ENCODE peak calls at places on chromosomes 16 and 17, in seven cellular contexts. J is HFF-Myc, X is cardiac fibroblast, T is stomach, A is GM12865, Y is retinal pigment epithelial cell, Q is ascending aorta. H is an unnamed sample.
A peak's percentile ranks its signal among the peaks of the same experiment; 100 is the strongest.

GRCh38 chr17:51258756-51259573 is 884 bp downstream of the MBTD1 start:
- DNase-seq in X (peak; percentile 9), A (peak; percentile 20), Y (no peak), T (no peak), Q (no peak), J (no peak), H (no peak)

GRCh38 chr16:87086575-87086974 is 230.6 kb downstream of the C16orf95 start:
- DNase-seq in A (no peak), X (peak; percentile 53), Q (no peak), T (no peak), Y (no peak), J (peak; percentile 26), H (no peak)

GRCh38 chr16:80723091-80723490 is 81.3 kb downstream of the CDYL2 start:
- DNase-seq in T (peak; percentile 47), X (no peak), J (no peak), Q (no peak), Y (no peak), A (no peak), H (no peak)

GRCh38 chr17:40935624-40936023 is 1.8 kb downstream of the KRT23 start:
- DNase-seq in Y (no peak), Q (no peak), A (no peak), X (no peak), T (no peak), J (no peak), H (no peak)

GRCh38 chr16:57204675-57205074 is 18.5 kb downstream of the RSPRY1 start:
- DNase-seq in Q (no peak), Y (no peak), T (no peak), J (no peak), A (no peak), X (no peak), H (no peak)

GRCh38 chr17:1627987-1628855 is at the start of gene SLC43A2:
- DNase-seq in X (peak; percentile 74), T (peak; percentile 84), Y (no peak), J (no peak), Q (peak; percentile 87), A (peak; percentile 91), H (peak; percentile 72)

GRCh38 chr17:64378890-64379354 is 11.7 kb downstream of the PECAM1 start:
- DNase-seq in J (no peak), X (peak; percentile 25), A (peak; percentile 86), Y (no peak), Q (no peak), T (peak; percentile 32), H (no peak)

GRCh38 chr16:81697321-81697885 is 81.7 kb upstream of the PLCG2 start:
- DNase-seq in T (peak; percentile 65), X (peak; percentile 67), J (no peak), Q (no peak), Y (no peak), A (peak; percentile 76), H (peak; percentile 46)

GRCh38 chr16:63617047-63617989 is 1504.5 kb downstream of the CDH11 start:
- DNase-seq in Q (no peak), A (no peak), J (no peak), Y (no peak), X (no peak), T (no peak), H (no peak)

GRCh38 chr17:79233916-79234551 is 159.4 kb downstream of the ENGASE start:
- DNase-seq in J (no peak), A (no peak), Y (no peak), T (no peak), X (no peak), Q (no peak), H (no peak)

GRCh38 chr17:39404542-39405378 is 3.3 kb upstream of the FBXL20 start:
- DNase-seq in T (no peak), Y (peak; percentile 32), A (peak; percentile 16), X (peak; percentile 91), Q (no peak), J (peak; percentile 35), H (peak; percentile 75)

GRCh38 chr16:88772871-88773811 is 11.9 kb downstream of the PIEZO1 start:
- DNase-seq in Y (no peak), Q (peak; percentile 82), J (peak; percentile 86), X (peak; percentile 84), A (no peak), T (no peak), H (peak; percentile 81)

GRCh38 chr16:70437017-70437581 is 1.8 kb downstream of the ST3GAL2 start:
- DNase-seq in Q (no peak), T (no peak), X (peak; percentile 66), Y (no peak), A (peak; percentile 41), J (peak; percentile 92), H (no peak)

GRCh38 chr16:17251496-17251895 is 219.3 kb downstream of the XYLT1 start:
- DNase-seq in J (no peak), A (no peak), Q (no peak), T (no peak), X (no peak), Y (no peak), H (no peak)

GRCh38 chr17:58302919-58303551 is 22.3 kb upstream of the MPO start:
- DNase-seq in X (no peak), Y (no peak), Q (no peak), T (peak; percentile 14), J (no peak), A (no peak), H (no peak)

GRCh38 chr17:73234746-73235145 is 26.9 kb downstream of the CPSF4L start:
- DNase-seq in T (no peak), A (no peak), J (no peak), X (no peak), Q (no peak), Y (no peak), H (no peak)

GRCh38 chr17:15502315-15503112 is 35.1 kb upstream of the CDRT4 start:
- DNase-seq in J (peak; percentile 93), X (peak; percentile 96), Q (peak; percentile 95), Y (no peak), A (peak; percentile 60), T (peak; percentile 80), H (peak; percentile 53)

GRCh38 chr17:78805301-78805700 is 23.2 kb upstream of the CYTH1 start:
- DNase-seq in Q (no peak), A (peak; percentile 53), X (no peak), Y (no peak), J (no peak), T (peak; percentile 33), H (no peak)

GRCh38 chr16:76195648-76196047 is 81.6 kb upstream of the CNTNAP4 start:
- DNase-seq in X (no peak), Q (no peak), T (no peak), A (no peak), J (no peak), Y (no peak), H (no peak)

GRCh38 chr16:76199681-76200210 is 77.5 kb upstream of the CNTNAP4 start:
- DNase-seq in X (no peak), Y (no peak), T (no peak), Q (no peak), A (no peak), J (no peak), H (no peak)

GRCh38 chr16:76194621-76195015 is 82.6 kb upstream of the CNTNAP4 start:
- DNase-seq in Y (no peak), T (no peak), A (no peak), X (no peak), Q (no peak), J (no peak), H (no peak)

GRCh38 chr16:76201385-76201784 is 75.8 kb upstream of the CNTNAP4 start:
- DNase-seq in A (no peak), Q (no peak), X (peak; percentile 0), Y (no peak), J (no peak), T (no peak), H (no peak)

DNA sequence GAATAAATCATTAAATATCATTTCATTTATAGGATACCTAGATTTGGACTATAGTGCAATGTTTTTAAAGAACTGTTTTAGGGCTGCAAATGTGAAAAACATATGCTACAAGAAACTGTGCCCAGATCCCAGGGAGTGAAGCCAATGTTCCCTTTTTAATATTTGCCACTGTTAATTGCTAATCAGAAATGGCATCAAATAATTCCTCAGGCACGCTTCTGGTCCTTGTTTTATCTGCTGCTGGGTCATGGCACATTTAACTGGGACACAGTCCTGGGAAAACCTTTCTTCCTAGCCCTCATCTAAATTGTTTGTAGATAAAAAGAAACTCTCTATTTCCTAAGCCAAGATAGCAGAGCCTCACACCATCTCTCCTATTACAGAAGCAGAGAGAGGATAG is 79.3 kb upstream of the CNTNAP4 start:
- DNase-seq in Y (no peak), T (no peak), X (no peak), Q (no peak), J (no peak), A (no peak), H (no peak)
- TF ChIP-seq CTCF in Y (no peak), T (no peak), X (no peak), Q (no peak), J (no peak), A (no peak), H (no peak)

GRCh38 chr17:59399914-59400313 is 68.5 kb downstream of the YPEL2 start:
- DNase-seq in J (no peak), Y (no peak), Q (no peak), X (no peak), A (no peak), T (no peak), H (no peak)
- TF ChIP-seq CTCF in J (no peak), Y (no peak), Q (no peak), X (no peak), A (no peak), T (no peak), H (no peak)

GRCh38 chr17:67019809-67020208 is 24.5 kb upstream of the CACNG1 start:
- DNase-seq in Q (no peak), X (no peak), A (no peak), J (no peak), T (no peak), Y (no peak), H (no peak)
- TF ChIP-seq CTCF in Q (no peak), X (no peak), A (no peak), J (no peak), T (no peak), Y (no peak), H (no peak)

GRCh38 chr16:3106205-3106928 is 6.0 kb upstream of the ZNF205 start:
- DNase-seq in A (peak; percentile 97), X (peak; percentile 83), T (peak; percentile 95), Q (peak; percentile 96), J (no peak), Y (no peak), H (peak; percentile 80)
- TF ChIP-seq CTCF in A (no peak), X (no peak), T (no peak), Q (no peak), J (no peak), Y (no peak), H (no peak)

H was measured in PC-9.